ENCODE peak calls at places on chromosomes 7 and 10, in five cellular contexts. Z, A, N, V and P are unnamed samples.

GRCh38 chr10:97063271-97063982 is 122.3 kb downstream of the SLIT1 start:
- DNase-seq in V (no peak), N (no peak), Z (no peak), A (no peak), P (no peak)

GRCh38 chr10:78416031-78416800 is 382.6 kb downstream of the RPS24 start:
- DNase-seq in N (no peak), A (no peak), Z (peak), V (peak), P (no peak)

GRCh38 chr10:116521424-116522305 is 24.1 kb upstream of the PNLIP start:
- DNase-seq in N (no peak), Z (peak), V (no peak), A (no peak), P (peak)

GRCh38 chr7:39360766-39361165 is 205.4 kb upstream of the YAE1 start:
- DNase-seq in N (no peak), Z (no peak), A (no peak), V (no peak), P (no peak)

GRCh38 chr7:139583826-139584553 is 60.5 kb downstream of the CLEC2L start:
- DNase-seq in N (no peak), Z (no peak), V (no peak), A (no peak), P (no peak)

GRCh38 chr10:114045071-114045737 is 1.5 kb downstream of the ADRB1 start:
- DNase-seq in A (no peak), N (no peak), Z (no peak), V (no peak), P (no peak)

GRCh38 chr10:119812684-119813083 is 60.0 kb downstream of the MCMBP start:
- DNase-seq in Z (no peak), V (no peak), A (no peak), N (no peak), P (no peak)

GRCh38 chr7:95304990-95305389 is 19.3 kb downstream of the PON1 start:
- DNase-seq in V (no peak), Z (no peak), A (no peak), N (no peak), P (no peak)

GRCh38 chr7:25014735-25015134 is 34.8 kb upstream of the OSBPL3 start:
- DNase-seq in V (peak), N (no peak), A (no peak), Z (peak), P (no peak)

GRCh38 chr7:27910341-27910740 is 170.4 kb downstream of the TAX1BP1 start:
- DNase-seq in Z (no peak), N (no peak), A (no peak), V (no peak), P (peak)

GRCh38 chr10:87864497-87865059 is 1.2 kb downstream of the PTEN start:
- DNase-seq in V (no peak), A (no peak), N (no peak), Z (peak), P (no peak)